ENCODE peak calls at places on chromosome 16, in four cellular contexts. One of them, this sample, is unnamed.
A peak's percentile ranks its signal among the peaks of the same experiment; 100 is the strongest.

GRCh38 chr16:77359065-77359502 is 75.8 kb downstream of the ADAMTS18 start:
- DNase-seq in cardiac muscle cell: peak; percentile 16
- DNase-seq in body of pancreas: no peak
- DNase-seq in BE2C: no peak
- DNase-seq in this sample: no peak

GRCh38 chr16:83402969-83403368 is 404.8 kb upstream of the HSBP1 start:
- DNase-seq in BE2C: no peak
- DNase-seq in cardiac muscle cell: peak; percentile 17
- DNase-seq in body of pancreas: no peak
- DNase-seq in this sample: no peak

GRCh38 chr16:14284371-14284770 is 213.3 kb downstream of the MRTFB start:
- DNase-seq in body of pancreas: no peak
- DNase-seq in BE2C: no peak
- DNase-seq in cardiac muscle cell: no peak
- DNase-seq in this sample: no peak

GRCh38 chr16:35745191-35745590 is 2285.8 kb downstream of the TP53TG3F start:
- DNase-seq in BE2C: no peak
- DNase-seq in body of pancreas: no peak
- DNase-seq in cardiac muscle cell: no peak
- DNase-seq in this sample: no peak

GRCh38 chr16:66007717-66008116 is 358.8 kb upstream of the CDH5 start:
- DNase-seq in body of pancreas: no peak
- DNase-seq in cardiac muscle cell: peak; percentile 82
- DNase-seq in BE2C: no peak
- DNase-seq in this sample: no peak

GRCh38 chr16:56137269-56137668 is 54.0 kb upstream of the GNAO1 start:
- DNase-seq in body of pancreas: no peak
- DNase-seq in BE2C: no peak
- DNase-seq in cardiac muscle cell: no peak
- DNase-seq in this sample: no peak

GRCh38 chr16:65049679-65050078 is 72.2 kb downstream of the CDH11 start:
- DNase-seq in cardiac muscle cell: no peak
- DNase-seq in body of pancreas: no peak
- DNase-seq in BE2C: no peak
- DNase-seq in this sample: no peak

GRCh38 chr16:58620396-58620795 is 9.2 kb downstream of the CNOT1 start:
- DNase-seq in BE2C: no peak
- DNase-seq in cardiac muscle cell: no peak
- DNase-seq in body of pancreas: no peak
- DNase-seq in this sample: no peak

GRCh38 chr16:77599793-77600415 is 122.4 kb upstream of the NUDT7 start:
- DNase-seq in body of pancreas: peak; percentile 38
- DNase-seq in cardiac muscle cell: peak; percentile 58
- DNase-seq in BE2C: peak; percentile 44
- DNase-seq in this sample: no peak

GRCh38 chr16:64712027-64712426 is 409.8 kb downstream of the CDH11 start:
- DNase-seq in cardiac muscle cell: no peak
- DNase-seq in body of pancreas: no peak
- DNase-seq in BE2C: no peak
- DNase-seq in this sample: no peak

GRCh38 chr16:81080233-81080632 is 3.2 kb upstream of the C16orf46 start:
- DNase-seq in cardiac muscle cell: no peak
- DNase-seq in body of pancreas: no peak
- DNase-seq in BE2C: no peak
- DNase-seq in this sample: no peak

GRCh38 chr16:13316008-13316407 is 414.6 kb downstream of the SHISA9 start:
- DNase-seq in cardiac muscle cell: no peak
- DNase-seq in body of pancreas: no peak
- DNase-seq in BE2C: no peak
- DNase-seq in this sample: no peak

GRCh38 chr16:27822529-27823437 is 240.7 kb downstream of the GSG1L start:
- DNase-seq in BE2C: no peak
- DNase-seq in body of pancreas: no peak
- DNase-seq in cardiac muscle cell: no peak
- DNase-seq in this sample: peak; percentile 46

GRCh38 chr16:84718-85452 is 6.9 kb downstream of the MPG start:
- DNase-seq in cardiac muscle cell: peak; percentile 93
- DNase-seq in body of pancreas: peak; percentile 41
- DNase-seq in BE2C: peak; percentile 35
- DNase-seq in this sample: peak; percentile 85

GRCh38 chr16:71499775-71500364 is 10.7 kb upstream of the ZNF19 start:
- DNase-seq in BE2C: peak; percentile 44
- DNase-seq in body of pancreas: peak; percentile 54
- DNase-seq in cardiac muscle cell: peak; percentile 77
- DNase-seq in this sample: no peak

GRCh38 chr16:4682616-4683254 is 10.6 kb upstream of the NUDT16L1 start:
- DNase-seq in BE2C: peak; percentile 73
- DNase-seq in body of pancreas: peak; percentile 42
- DNase-seq in cardiac muscle cell: peak; percentile 23
- DNase-seq in this sample: peak; percentile 77

GRCh38 chr16:11696266-11697012 is 28.2 kb downstream of the SNN start:
- DNase-seq in cardiac muscle cell: no peak
- DNase-seq in BE2C: no peak
- DNase-seq in body of pancreas: no peak
- DNase-seq in this sample: peak; percentile 22

GRCh38 chr16:90047714-90048346 is 28.6 kb upstream of the DBNDD1 start:
- DNase-seq in body of pancreas: no peak
- DNase-seq in BE2C: no peak
- DNase-seq in cardiac muscle cell: no peak
- DNase-seq in this sample: no peak

GRCh38 chr16:4339909-4340308 is 11.2 kb downstream of the PAM16 start:
- DNase-seq in body of pancreas: no peak
- DNase-seq in BE2C: peak; percentile 86
- DNase-seq in cardiac muscle cell: peak; percentile 71
- DNase-seq in this sample: peak; percentile 83

GRCh38 chr16:87086575-87086974 is 230.6 kb downstream of the C16orf95 start:
- DNase-seq in body of pancreas: no peak
- DNase-seq in cardiac muscle cell: peak; percentile 20
- DNase-seq in BE2C: no peak
- DNase-seq in this sample: no peak

GRCh38 chr16:14545346-14545884 is 84.6 kb downstream of the PARN start:
- DNase-seq in BE2C: no peak
- DNase-seq in cardiac muscle cell: no peak
- DNase-seq in body of pancreas: peak; percentile 31
- DNase-seq in this sample: no peak

GRCh38 chr16:24609740-24610420 is 70.5 kb downstream of the RBBP6 start:
- DNase-seq in BE2C: peak; percentile 44
- DNase-seq in cardiac muscle cell: peak; percentile 81
- DNase-seq in body of pancreas: peak; percentile 67
- DNase-seq in this sample: peak; percentile 88

DNA sequence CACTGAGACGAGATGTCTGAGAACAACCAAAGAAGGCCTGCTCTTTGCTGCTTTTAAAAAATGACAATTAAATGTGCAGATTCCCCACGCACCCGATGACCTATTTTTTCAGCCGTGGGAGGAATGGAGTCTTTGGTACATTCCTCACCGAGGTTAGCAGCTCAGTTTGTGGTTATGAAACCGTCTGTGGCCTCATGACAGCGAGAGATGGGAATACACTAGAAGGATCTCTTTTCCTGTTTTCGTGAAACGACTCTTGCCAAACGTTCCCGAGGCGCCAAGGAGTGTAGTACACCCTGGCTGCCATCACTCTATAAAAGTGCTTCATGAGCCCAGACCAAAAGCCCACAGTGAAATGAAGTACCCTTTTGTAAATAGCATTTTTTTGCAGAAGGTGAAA is 87.8 kb downstream of the CRISPLD2 start:
- DNase-seq in body of pancreas: no peak
- DNase-seq in BE2C: no peak
- DNase-seq in cardiac muscle cell: peak; percentile 88
- DNase-seq in this sample: peak; percentile 83
- TF ChIP-seq CTCF in body of pancreas: no peak
- TF ChIP-seq CTCF in BE2C: no peak
- TF ChIP-seq CTCF in cardiac muscle cell: peak; percentile 17
- TF ChIP-seq CTCF in this sample: no peak

DNA sequence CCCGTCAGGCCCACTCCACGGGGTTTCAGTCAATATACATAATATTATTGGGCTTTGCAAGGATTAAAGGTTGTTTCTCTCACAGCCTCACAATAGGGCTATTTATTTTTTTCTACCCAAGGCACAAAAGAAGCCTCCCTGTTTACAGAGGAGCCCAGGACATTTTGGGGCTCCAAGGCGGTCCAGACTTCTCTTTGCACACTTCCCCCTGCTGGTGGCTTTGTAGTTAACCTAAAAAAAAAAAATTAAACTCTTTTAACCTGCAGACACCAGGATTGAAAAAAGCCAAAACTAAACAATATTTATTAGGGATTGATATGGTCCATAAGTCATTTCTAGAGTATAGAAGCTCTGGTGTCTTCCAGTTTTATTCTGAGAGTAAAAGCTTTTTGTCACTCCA is 169.7 kb upstream of the ZFHX3 start:
- DNase-seq in body of pancreas: no peak
- DNase-seq in cardiac muscle cell: no peak
- DNase-seq in BE2C: no peak
- DNase-seq in this sample: no peak
- TF ChIP-seq CTCF in body of pancreas: no peak
- TF ChIP-seq CTCF in cardiac muscle cell: peak; percentile 23
- TF ChIP-seq CTCF in BE2C: peak; percentile 52
- TF ChIP-seq CTCF in this sample: no peak

GRCh38 chr16:73713301-73713700 is 583.3 kb upstream of the PSMD7 start:
- DNase-seq in cardiac muscle cell: no peak
- DNase-seq in body of pancreas: no peak
- DNase-seq in BE2C: no peak
- DNase-seq in this sample: no peak

GRCh38 chr16:73710526-73710925 is 586.1 kb upstream of the PSMD7 start:
- DNase-seq in cardiac muscle cell: no peak
- DNase-seq in body of pancreas: no peak
- DNase-seq in BE2C: no peak
- DNase-seq in this sample: no peak

GRCh38 chr16:73711441-73712080 is 585.1 kb upstream of the PSMD7 start:
- DNase-seq in BE2C: no peak
- DNase-seq in body of pancreas: no peak
- DNase-seq in cardiac muscle cell: no peak
- DNase-seq in this sample: no peak

GRCh38 chr16:73714976-73715375 is 581.6 kb upstream of the PSMD7 start:
- DNase-seq in body of pancreas: no peak
- DNase-seq in BE2C: no peak
- DNase-seq in cardiac muscle cell: no peak
- DNase-seq in this sample: no peak

DNA sequence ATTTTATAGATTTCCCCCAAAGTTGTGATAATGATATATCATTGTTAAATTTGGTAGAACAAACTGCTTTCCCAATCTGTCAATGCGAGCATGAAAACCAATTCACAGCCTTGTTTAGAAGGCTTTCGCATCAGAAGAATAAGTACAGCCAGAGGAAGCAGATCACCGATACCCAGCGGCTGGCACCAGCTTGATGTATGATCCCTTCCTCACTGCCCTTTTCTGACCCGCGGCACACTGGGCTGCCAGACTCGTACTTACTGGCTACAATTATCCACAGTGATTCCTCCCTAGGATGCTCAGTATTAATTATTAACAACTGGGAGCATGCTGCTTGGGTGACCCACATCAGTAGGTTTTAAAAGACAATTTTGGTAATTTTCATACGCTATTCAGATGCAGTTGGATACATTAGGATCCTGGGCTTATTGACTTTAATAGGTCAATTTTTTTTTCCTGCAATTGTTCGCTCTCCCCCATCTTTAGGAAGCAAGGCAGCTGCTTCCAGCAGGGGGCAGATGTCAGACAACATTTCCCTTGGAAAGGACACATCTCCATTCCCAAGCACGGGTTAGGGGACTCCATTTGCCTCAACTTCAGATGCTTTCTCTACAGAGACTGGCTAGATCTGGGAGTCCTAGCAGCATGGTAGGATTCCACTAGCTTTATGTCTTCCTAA is 582.7 kb upstream of the PSMD7 start:
- DNase-seq in BE2C: peak; percentile 64
- DNase-seq in cardiac muscle cell: peak; percentile 24
- DNase-seq in body of pancreas: peak; percentile 14
- DNase-seq in this sample: no peak
- TF ChIP-seq CTCF in BE2C: peak; percentile 79
- TF ChIP-seq CTCF in cardiac muscle cell: peak; percentile 39
- TF ChIP-seq CTCF in body of pancreas: no peak
- TF ChIP-seq CTCF in this sample: peak; percentile 15

GRCh38 chr16:30369938-30370443 is 303 bp downstream of the TBC1D10B start:
- DNase-seq in cardiac muscle cell: no peak
- DNase-seq in BE2C: no peak
- DNase-seq in body of pancreas: no peak
- DNase-seq in this sample: no peak
- TF ChIP-seq CTCF in cardiac muscle cell: no peak
- TF ChIP-seq CTCF in BE2C: no peak
- TF ChIP-seq CTCF in body of pancreas: no peak
- TF ChIP-seq CTCF in this sample: no peak

DNA sequence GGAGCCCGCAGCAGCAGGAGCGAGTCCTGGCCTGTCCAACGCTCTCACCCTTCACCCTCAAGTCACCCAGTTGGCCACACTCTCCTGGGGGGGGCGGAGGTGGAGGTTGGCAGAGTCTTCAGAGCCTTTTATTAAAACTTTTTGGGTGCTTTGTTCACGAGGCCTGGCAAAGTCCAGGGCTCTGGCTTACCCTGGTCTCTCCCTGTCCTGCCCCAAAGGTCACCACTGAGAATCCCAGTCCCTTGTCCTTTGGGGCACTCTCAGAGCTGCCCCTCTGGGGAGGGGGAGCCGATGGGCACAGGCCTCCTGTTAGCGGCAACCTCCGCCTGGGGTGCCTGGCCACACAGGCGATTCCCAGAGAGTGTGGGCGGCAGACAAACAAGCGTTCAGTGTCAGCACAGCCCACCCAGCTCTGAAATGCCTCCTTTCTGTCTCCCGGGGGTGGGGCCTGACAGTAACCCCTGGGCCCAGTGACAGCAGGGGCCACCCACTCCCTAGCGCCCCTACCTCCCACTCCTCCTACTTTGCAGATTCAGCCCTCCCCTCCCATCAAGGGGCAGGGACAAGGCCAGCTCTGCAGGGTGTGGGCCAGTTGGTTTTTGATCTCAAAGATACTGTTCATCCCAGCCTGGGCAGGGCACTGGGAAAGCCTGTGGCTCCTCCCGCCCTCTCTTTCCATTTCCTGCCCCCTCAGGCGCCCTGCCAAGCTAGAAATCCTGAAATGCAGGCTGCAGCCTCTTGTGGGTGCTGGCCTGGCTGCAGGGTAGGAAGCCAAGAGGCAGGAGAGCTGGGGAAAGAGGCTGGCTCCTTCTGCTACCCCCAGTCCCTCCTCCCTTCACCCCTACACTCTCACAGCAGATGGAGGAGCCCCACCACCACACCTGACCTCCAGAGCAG is 36.6 kb upstream of the EMP2 start:
- DNase-seq in cardiac muscle cell: peak; percentile 68
- DNase-seq in body of pancreas: peak; percentile 36
- DNase-seq in BE2C: peak; percentile 83
- DNase-seq in this sample: peak; percentile 83
- TF ChIP-seq CTCF in cardiac muscle cell: peak; percentile 9
- TF ChIP-seq CTCF in body of pancreas: no peak
- TF ChIP-seq CTCF in BE2C: no peak
- TF ChIP-seq CTCF in this sample: no peak